ENCODE peak calls at places on chromosome 3, in ten cellular contexts. One of them, this sample, is unnamed.

GRCh38 chr3:127954642-127955041 is 39.6 kb downstream of the KBTBD12 start:
- DNase-seq in left cardiac atrium: peak
- DNase-seq in left lung: peak
- DNase-seq in AG08396: no peak
- DNase-seq in Ammon's horn: peak
- DNase-seq in MV-4-11: peak
- DNase-seq in iris pigment epithelial cell: no peak
- DNase-seq in NCI-H748 treated with DMSO at 0.1 percent for 48 hours: no peak
- DNase-seq in cardiac fibroblast: no peak
- DNase-seq in COR-L47: no peak
- DNase-seq in this sample: no peak

GRCh38 chr3:23594066-23594465 is 211.7 kb upstream of the UBE2E1 start:
- DNase-seq in NCI-H748 treated with DMSO at 0.1 percent for 48 hours: no peak
- DNase-seq in Ammon's horn: no peak
- DNase-seq in iris pigment epithelial cell: peak
- DNase-seq in left lung: no peak
- DNase-seq in AG08396: no peak
- DNase-seq in COR-L47: no peak
- DNase-seq in cardiac fibroblast: peak
- DNase-seq in MV-4-11: no peak
- DNase-seq in left cardiac atrium: no peak
- DNase-seq in this sample: peak

GRCh38 chr3:155712008-155712407 is 32.9 kb downstream of the PLCH1 start:
- DNase-seq in COR-L47: no peak
- DNase-seq in MV-4-11: no peak
- DNase-seq in cardiac fibroblast: peak
- DNase-seq in NCI-H748 treated with DMSO at 0.1 percent for 48 hours: no peak
- DNase-seq in iris pigment epithelial cell: no peak
- DNase-seq in Ammon's horn: no peak
- DNase-seq in left lung: no peak
- DNase-seq in left cardiac atrium: no peak
- DNase-seq in AG08396: no peak
- DNase-seq in this sample: no peak

GRCh38 chr3:131883711-131884407 is 151.0 kb downstream of the CPNE4 start:
- DNase-seq in Ammon's horn: no peak
- DNase-seq in COR-L47: no peak
- DNase-seq in left lung: no peak
- DNase-seq in cardiac fibroblast: no peak
- DNase-seq in AG08396: no peak
- DNase-seq in NCI-H748 treated with DMSO at 0.1 percent for 48 hours: no peak
- DNase-seq in left cardiac atrium: no peak
- DNase-seq in MV-4-11: no peak
- DNase-seq in iris pigment epithelial cell: no peak
- DNase-seq in this sample: no peak

GRCh38 chr3:173733029-173733652 is 335.6 kb downstream of the NLGN1 start:
- DNase-seq in MV-4-11: no peak
- DNase-seq in COR-L47: peak
- DNase-seq in left cardiac atrium: no peak
- DNase-seq in Ammon's horn: peak
- DNase-seq in iris pigment epithelial cell: peak
- DNase-seq in left lung: no peak
- DNase-seq in cardiac fibroblast: peak
- DNase-seq in NCI-H748 treated with DMSO at 0.1 percent for 48 hours: no peak
- DNase-seq in AG08396: peak
- DNase-seq in this sample: peak

GRCh38 chr3:52313774-52314188 is 2.3 kb upstream of the DNAH1 start:
- DNase-seq in AG08396: peak
- DNase-seq in Ammon's horn: peak
- DNase-seq in cardiac fibroblast: peak
- DNase-seq in COR-L47: no peak
- DNase-seq in left lung: peak
- DNase-seq in left cardiac atrium: no peak
- DNase-seq in MV-4-11: peak
- DNase-seq in iris pigment epithelial cell: peak
- DNase-seq in NCI-H748 treated with DMSO at 0.1 percent for 48 hours: no peak
- DNase-seq in this sample: peak

GRCh38 chr3:27554706-27555105 is 70.5 kb upstream of the SLC4A7 start:
- DNase-seq in cardiac fibroblast: no peak
- DNase-seq in Ammon's horn: no peak
- DNase-seq in AG08396: no peak
- DNase-seq in COR-L47: no peak
- DNase-seq in MV-4-11: peak
- DNase-seq in NCI-H748 treated with DMSO at 0.1 percent for 48 hours: no peak
- DNase-seq in left lung: no peak
- DNase-seq in left cardiac atrium: no peak
- DNase-seq in iris pigment epithelial cell: no peak
- DNase-seq in this sample: no peak

GRCh38 chr3:101836907-101837598 is 12.3 kb upstream of the NFKBIZ start:
- DNase-seq in AG08396: peak
- DNase-seq in MV-4-11: peak
- DNase-seq in iris pigment epithelial cell: peak
- DNase-seq in cardiac fibroblast: peak
- DNase-seq in left lung: no peak
- DNase-seq in NCI-H748 treated with DMSO at 0.1 percent for 48 hours: no peak
- DNase-seq in left cardiac atrium: no peak
- DNase-seq in COR-L47: peak
- DNase-seq in Ammon's horn: no peak
- DNase-seq in this sample: peak

GRCh38 chr3:106825962-106826605 is 551.2 kb upstream of the CCDC54 start:
- DNase-seq in left lung: no peak
- DNase-seq in Ammon's horn: no peak
- DNase-seq in left cardiac atrium: no peak
- DNase-seq in cardiac fibroblast: peak
- DNase-seq in NCI-H748 treated with DMSO at 0.1 percent for 48 hours: no peak
- DNase-seq in AG08396: peak
- DNase-seq in iris pigment epithelial cell: peak
- DNase-seq in COR-L47: no peak
- DNase-seq in MV-4-11: no peak
- DNase-seq in this sample: peak